ENCODE peak calls at places on chromosomes 6 and 20, in six cellular contexts. B is GM23338, D is HepG2, Z is SK-N-SH, N is A549, Y is HCT116. G is an unnamed sample.

GRCh38 chr20:63858393-63859165 is 2.7 kb upstream of the ABHD16B start:
- DNase-seq in Z (peak; percentile 70), Y (no peak), D (peak; percentile 79), N (no peak), B (peak; percentile 66), G (no peak)

GRCh38 chr6:71197267-71197666 is 91.3 kb upstream of the OGFRL1 start:
- DNase-seq in B (peak; percentile 17), N (peak; percentile 18), Z (no peak), D (no peak), Y (no peak), G (no peak)

GRCh38 chr6:165649701-165650137 is 13.3 kb downstream of the PDE10A start:
- DNase-seq in D (no peak), B (no peak), Z (peak; percentile 47), N (no peak), Y (no peak), G (no peak)

GRCh38 chr20:20405619-20406018 is 37.7 kb downstream of the INSM1 start:
- DNase-seq in Y (no peak), N (no peak), Z (no peak), B (no peak), D (no peak), G (no peak)

GRCh38 chr6:158660331-158660730 is 10.5 kb downstream of the SYTL3 start:
- DNase-seq in B (peak; percentile 80), N (peak; percentile 32), Y (no peak), D (no peak), Z (peak; percentile 55), G (no peak)

GRCh38 chr6:132499757-132500156 is 13.2 kb downstream of the STX7 start:
- DNase-seq in D (no peak), B (no peak), N (no peak), Y (no peak), Z (no peak), G (no peak)

GRCh38 chr20:60219984-60220540 is 261.8 kb downstream of the CDH26 start:
- DNase-seq in Z (no peak), D (no peak), B (no peak), Y (no peak), N (no peak), G (no peak)

GRCh38 chr20:48422242-48422960 is 405.4 kb downstream of the PREX1 start:
- DNase-seq in Z (no peak), Y (no peak), N (no peak), B (no peak), D (no peak), G (no peak)

GRCh38 chr20:34190262-34190661 is 51.0 kb upstream of the ASIP start:
- DNase-seq in B (no peak), Y (no peak), N (no peak), Z (no peak), D (no peak), G (no peak)

GRCh38 chr6:37473364-37474095 is 26.2 kb downstream of the CCDC167 start:
- DNase-seq in D (no peak), N (no peak), Z (peak; percentile 84), B (no peak), Y (no peak), G (no peak)

GRCh38 chr20:9241721-9242427 is 173.0 kb downstream of the PLCB4 start:
- DNase-seq in B (no peak), Z (no peak), N (no peak), D (no peak), Y (no peak), G (no peak)

GRCh38 chr6:13711384-13711725 is 280 bp downstream of the RANBP9 start:
- DNase-seq in Y (no peak), Z (no peak), B (no peak), D (no peak), N (no peak), G (no peak)

GRCh38 chr6:166456360-166457156 is 73.8 kb upstream of the MPC1 start:
- DNase-seq in Y (no peak), B (peak; percentile 60), Z (no peak), D (no peak), N (peak; percentile 9), G (no peak)

GRCh38 chr6:130245267-130245666 is 22.5 kb upstream of the SAMD3 start:
- DNase-seq in B (no peak), D (no peak), Y (no peak), Z (no peak), N (no peak), G (no peak)

GRCh38 chr6:37480951-37481597 is 18.6 kb downstream of the CCDC167 start:
- DNase-seq in N (no peak), Z (no peak), Y (no peak), B (peak; percentile 52), D (no peak), G (no peak)

GRCh38 chr20:9072741-9073310 is 3.9 kb downstream of the PLCB4 start:
- DNase-seq in D (no peak), N (peak; percentile 29), Y (no peak), B (peak; percentile 57), Z (no peak), G (no peak)

GRCh38 chr6:134724653-134725340 is 225.1 kb downstream of the ALDH8A1 start:
- DNase-seq in Z (no peak), N (peak; percentile 46), Y (no peak), D (no peak), B (no peak), G (no peak)

GRCh38 chr20:4154958-4155411 is 139.6 kb upstream of the RNF24 start:
- DNase-seq in B (no peak), Z (no peak), Y (no peak), N (peak; percentile 72), D (no peak), G (no peak)

GRCh38 chr6:146990821-146991798 is 213.1 kb upstream of the STXBP5 start:
- DNase-seq in B (no peak), N (peak; percentile 82), Z (no peak), D (peak; percentile 95), Y (peak; percentile 19), G (peak; percentile 50)

GRCh38 chr20:4569882-4570281 is 151.8 kb upstream of the PRND start:
- DNase-seq in D (no peak), Z (no peak), B (no peak), N (no peak), Y (no peak), G (no peak)

GRCh38 chr6:125867483-125867935 is 76.7 kb downstream of the NCOA7 start:
- DNase-seq in B (peak; percentile 94), D (peak; percentile 24), Z (no peak), N (peak; percentile 37), Y (peak; percentile 47), G (no peak)

GRCh38 chr20:49641683-49642649 is 71.7 kb downstream of the B4GALT5 start:
- DNase-seq in B (no peak), D (peak; percentile 93), Z (no peak), N (no peak), Y (no peak), G (no peak)

GRCh38 chr20:36845288-36845969 is 30.5 kb upstream of the TLDC2 start:
- DNase-seq in Z (no peak), D (no peak), N (no peak), Y (no peak), B (no peak), G (no peak)

GRCh38 chr6:10390495-10391298 is 24.2 kb downstream of the TFAP2A start:
- DNase-seq in B (no peak), D (no peak), Z (no peak), Y (no peak), N (no peak), G (no peak)

GRCh38 chr6:55925292-55925691 is 49.9 kb upstream of the BMP5 start:
- DNase-seq in Z (no peak), Y (peak; percentile 45), N (peak; percentile 20), D (no peak), B (no peak), G (peak; percentile 88)

GRCh38 chr6:36968266-36968977 is 13.9 kb downstream of the PI16 start:
- DNase-seq in Y (no peak), Z (no peak), B (no peak), D (no peak), N (no peak), G (no peak)

GRCh38 chr6:140436023-140436811 is 1061.8 kb upstream of the CITED2 start:
- DNase-seq in Z (no peak), N (no peak), D (no peak), B (peak; percentile 83), Y (no peak), G (no peak)

GRCh38 chr20:44901972-44902371 is 7.9 kb upstream of the PABPC1L start:
- DNase-seq in D (no peak), B (no peak), Z (no peak), Y (no peak), N (no peak), G (no peak)

GRCh38 chr6:10692965-10693538 is 1.4 kb downstream of the C6orf52 start:
- DNase-seq in N (no peak), Y (no peak), Z (no peak), D (no peak), B (peak; percentile 10), G (no peak)

GRCh38 chr6:94953867-94954631 is 623.3 kb upstream of the MANEA start:
- DNase-seq in N (no peak), Z (no peak), Y (no peak), D (no peak), B (no peak), G (no peak)

GRCh38 chr20:19466204-19466928 is 253.9 kb downstream of the SLC24A3 start:
- DNase-seq in Y (no peak), B (no peak), D (no peak), Z (no peak), N (no peak), G (no peak)

GRCh38 chr6:30717129-30717844 is at the start of gene MDC1:
- DNase-seq in Y (peak; percentile 100), Z (peak; percentile 91), D (peak; percentile 100), N (peak; percentile 100), B (peak; percentile 100), G (peak; percentile 98)
- TF ChIP-seq CTCF in Y (peak; percentile 31), Z (peak; percentile 28), D (peak; percentile 69), N (no peak), B (no peak), G (no peak)

GRCh38 chr6:41446907-41447545 is 99.2 kb upstream of the FOXP4 start:
- DNase-seq in Z (no peak), B (no peak), N (no peak), D (no peak), Y (no peak), G (no peak)
- H3K4me1 ChIP-seq in Z (peaks cover 20% of the 10 kb centered on the region), B (peaks cover 24% of the 10 kb centered on the region), N (peaks cover 7% of the 10 kb centered on the region), D (peaks cover 60% of the 10 kb centered on the region), Y (peaks cover 10% of the 10 kb centered on the region), G (no peaks in the 10 kb centered on the region)

GRCh38 chr6:52503344-52503747 is 73.5 kb downstream of the TRAM2 start:
- DNase-seq in N (peak; percentile 54), Y (no peak), D (no peak), Z (peak; percentile 55), B (peak; percentile 69), G (no peak)
- TF ChIP-seq REST in N (no peak), Y (no peak), D (no peak), Z (no peak), B (no peak), G (no peak)

DNA sequence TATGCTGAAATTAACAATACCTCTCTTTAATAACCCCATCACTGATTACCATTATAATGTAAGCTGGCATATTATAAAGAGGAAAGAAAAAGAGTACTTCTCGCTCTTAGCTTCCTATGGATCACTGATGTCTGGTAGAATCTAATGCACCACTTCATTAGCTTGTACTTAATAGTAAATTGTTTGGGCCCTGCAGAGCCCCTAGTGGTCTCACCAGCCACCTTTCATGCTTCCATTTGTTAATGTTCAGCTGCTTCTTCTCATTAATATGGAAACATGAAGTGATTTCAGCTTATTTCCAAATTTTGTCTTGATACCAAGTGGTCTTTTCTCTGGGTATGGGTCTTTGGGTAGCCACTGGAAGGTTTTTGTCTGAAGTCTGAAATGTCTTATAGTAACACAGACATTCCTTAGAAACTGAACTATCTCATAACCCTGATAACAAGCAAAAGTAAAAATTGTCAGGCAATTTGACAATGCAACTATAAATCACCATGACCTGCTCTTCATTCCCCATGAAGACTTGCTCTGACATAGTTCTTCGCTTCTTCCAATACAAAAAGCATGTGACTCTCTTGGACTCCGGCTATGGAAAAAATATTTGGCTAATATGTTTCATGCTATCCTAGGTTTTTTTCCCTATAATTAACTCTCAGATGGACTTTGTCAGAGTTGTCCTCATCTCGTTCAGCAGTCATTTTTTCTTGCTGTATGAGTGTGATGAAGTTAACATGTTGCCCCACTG is 395.8 kb upstream of the MARCKS start:
- DNase-seq in B (peak; percentile 35), Z (no peak), Y (no peak), N (no peak), D (peak; percentile 9), G (no peak)
- TF ChIP-seq CTCF in B (peak; percentile 44), Z (peak; percentile 53), Y (peak; percentile 50), N (no peak), D (peak; percentile 5), G (peak; percentile 32)

G was measured in Panc1.